ENCODE peak calls at places on chromosomes 5 and 9, in eight cellular contexts. S is CD4-positive, CD25-positive, alpha-beta regulatory T cell; I is PC-9; T is ovary; U is psoas muscle; A is transverse colon; C is breast epithelium; Y is hepatocyte. K is an unnamed sample.

GRCh38 chr9:76456202-76456926 is 2.6 kb upstream of the GCNT1 start:
- DNase-seq in S (peak; percentile 8), I (peak; percentile 68), T (no peak), U (no peak), A (peak; percentile 75), C (no peak), Y (peak; percentile 88), K (peak; percentile 67)

GRCh38 chr5:172714491-172715420 is 56.2 kb downstream of the DUSP1 start:
- DNase-seq in S (peak; percentile 42), I (peak; percentile 74), T (peak; percentile 49), U (peak; percentile 86), A (peak; percentile 78), C (peak; percentile 71), Y (peak; percentile 84), K (peak; percentile 90)

GRCh38 chr9:108813951-108814601 is 41.7 kb downstream of the ACTL7B start:
- DNase-seq in S (no peak), I (peak; percentile 73), T (no peak), U (no peak), A (no peak), C (no peak), Y (peak; percentile 55), K (no peak)

GRCh38 chr5:145554399-145554798 is 280.7 kb downstream of the PRELID2 start:
- DNase-seq in S (no peak), I (peak; percentile 23), T (no peak), U (no peak), A (no peak), C (no peak), Y (peak; percentile 8), K (no peak)

GRCh38 chr9:138052635-138053320 is 175.2 kb downstream of the CACNA1B start:
- DNase-seq in S (no peak), I (no peak), T (no peak), U (no peak), A (no peak), C (no peak), Y (no peak), K (peak; percentile 29)

GRCh38 chr5:178237431-178238312 is 5.1 kb upstream of the PHYKPL start:
- DNase-seq in S (no peak), I (peak; percentile 43), T (no peak), U (no peak), A (peak; percentile 74), C (no peak), Y (no peak), K (peak; percentile 38)

GRCh38 chr5:172828911-172829431 is 5.1 kb upstream of the ERGIC1 start:
- DNase-seq in S (no peak), I (no peak), T (no peak), U (no peak), A (no peak), C (no peak), Y (no peak), K (no peak)

GRCh38 chr5:83428126-83428525 is 43.4 kb upstream of the VCAN start:
- DNase-seq in S (no peak), I (no peak), T (no peak), U (no peak), A (no peak), C (no peak), Y (no peak), K (no peak)

GRCh38 chr5:140488914-140489313 is 58.5 kb upstream of the EIF4EBP3 start:
- DNase-seq in S (no peak), I (no peak), T (no peak), U (no peak), A (no peak), C (no peak), Y (no peak), K (no peak)

GRCh38 chr5:79399046-79399445 is 114.9 kb downstream of the HOMER1 start:
- DNase-seq in S (no peak), I (no peak), T (no peak), U (no peak), A (no peak), C (no peak), Y (no peak), K (no peak)

GRCh38 chr5:83474170-83474796 is 2.7 kb downstream of the VCAN start:
- DNase-seq in S (no peak), I (peak; percentile 61), T (no peak), U (peak; percentile 90), A (peak; percentile 63), C (peak; percentile 57), Y (peak; percentile 93), K (peak; percentile 96)

GRCh38 chr5:72465601-72466563 is 41.3 kb downstream of the ZNF366 start:
- DNase-seq in S (no peak), I (no peak), T (no peak), U (no peak), A (no peak), C (no peak), Y (no peak), K (no peak)

GRCh38 chr9:20447291-20447690 is 175.0 kb downstream of the MLLT3 start:
- DNase-seq in S (no peak), I (no peak), T (no peak), U (no peak), A (no peak), C (no peak), Y (no peak), K (no peak)

GRCh38 chr5:40904205-40904993 is 4.9 kb upstream of the C7 start:
- DNase-seq in S (no peak), I (peak; percentile 79), T (peak; percentile 68), U (no peak), A (peak; percentile 70), C (no peak), Y (peak; percentile 82), K (peak; percentile 66)

GRCh38 chr5:98414938-98415337 is 358.5 kb upstream of the RGMB start:
- DNase-seq in S (no peak), I (no peak), T (no peak), U (no peak), A (no peak), C (no peak), Y (no peak), K (no peak)

DNA sequence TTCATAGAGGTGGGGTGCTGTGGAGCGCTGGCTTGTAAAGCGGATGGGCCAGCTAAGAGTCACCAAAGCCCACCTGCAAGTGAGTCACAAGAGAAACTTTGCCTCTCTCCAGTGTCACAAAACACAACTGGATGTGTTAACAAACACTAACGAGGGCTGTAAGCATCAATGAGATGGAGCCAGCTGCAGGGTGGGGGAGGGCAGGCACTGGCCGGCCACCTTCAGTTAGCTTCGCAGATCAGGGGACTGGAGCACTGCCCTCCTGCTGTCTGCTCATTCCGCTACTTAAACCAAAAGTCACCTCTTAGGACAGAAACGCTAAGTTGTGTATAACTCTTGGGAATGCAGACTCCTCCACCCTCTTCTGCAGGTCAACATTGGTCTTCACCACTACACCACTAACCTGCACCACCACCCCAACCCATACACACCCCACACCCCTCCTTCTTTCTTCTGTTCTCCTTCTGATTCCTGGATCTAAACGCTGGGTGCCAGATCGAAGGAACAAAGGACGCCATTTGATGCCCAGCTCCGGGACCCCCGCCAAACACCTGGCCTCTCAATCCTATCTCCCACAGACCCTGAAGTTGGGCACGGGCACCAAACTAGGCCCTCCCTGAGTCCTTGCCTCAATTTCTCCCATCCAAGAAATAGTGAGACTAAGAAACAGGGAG is 2.1 kb downstream of the ARSI start:
- DNase-seq in S (no peak), I (no peak), T (no peak), U (no peak), A (no peak), C (no peak), Y (no peak), K (no peak)
- H3K4me3 ChIP-seq in S (no peak overlapping the region), I (no peak overlapping the region), T (no peak overlapping the region), U (no peak overlapping the region), A (no peak overlapping the region), C (no peak overlapping the region), Y (no peak overlapping the region), K (no peak overlapping the region)

DNA sequence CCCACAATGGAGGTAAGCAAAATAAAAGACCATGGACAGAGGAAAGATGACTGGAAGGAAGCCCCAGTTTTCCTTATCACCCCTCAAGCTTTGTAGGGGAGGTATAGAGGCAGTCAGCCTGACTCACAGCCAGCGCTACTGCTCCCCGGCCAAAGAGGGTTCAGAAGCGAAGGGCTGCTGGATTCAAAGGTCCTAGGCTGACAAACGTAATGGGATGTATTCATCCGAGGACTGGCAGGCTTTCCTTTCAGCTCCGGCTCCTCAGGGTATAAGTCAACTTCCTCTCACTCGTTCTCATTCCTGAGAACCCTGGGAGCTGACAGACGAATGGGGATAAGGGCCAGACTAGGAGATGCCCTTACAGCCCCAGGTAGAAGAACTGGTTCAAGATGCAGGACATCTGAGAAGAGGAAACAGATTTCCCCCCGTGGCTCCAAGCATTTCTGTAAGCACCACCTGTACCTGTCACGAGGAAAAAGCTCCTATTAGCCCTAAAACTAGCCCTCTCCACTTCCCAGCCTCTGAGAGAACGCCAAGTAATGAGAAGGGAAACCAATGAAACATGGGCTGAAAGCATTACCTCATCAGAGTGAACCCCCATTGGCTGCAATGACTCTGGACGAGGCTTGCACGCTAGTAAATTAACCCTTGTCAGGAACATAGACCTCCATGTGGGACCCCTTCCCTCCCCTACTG is 22.1 kb upstream of the FAM13B start:
- DNase-seq in S (no peak), I (no peak), T (peak; percentile 21), U (no peak), A (no peak), C (no peak), Y (no peak), K (no peak)
- H3K27ac ChIP-seq in S (no peak overlapping the region), I (no peak overlapping the region), T (no peak overlapping the region), U (no peak overlapping the region), A (no peak overlapping the region), C (peak overlapping the region; percentile 62), Y (no peak overlapping the region), K (no peak overlapping the region)

GRCh38 chr9:111900081-111900805 is 3.6 kb downstream of the UGCG start:
- DNase-seq in S (no peak), I (no peak), T (no peak), U (no peak), A (no peak), C (no peak), Y (no peak), K (no peak)
- H3K4me3 ChIP-seq in S (peak overlapping the region; percentile 97), I (peak overlapping the region; percentile 76), T (no peak overlapping the region), U (peak overlapping the region; percentile 95), A (peak overlapping the region; percentile 10), C (no peak overlapping the region), Y (peak overlapping the region; percentile 50), K (no peak overlapping the region)

DNA sequence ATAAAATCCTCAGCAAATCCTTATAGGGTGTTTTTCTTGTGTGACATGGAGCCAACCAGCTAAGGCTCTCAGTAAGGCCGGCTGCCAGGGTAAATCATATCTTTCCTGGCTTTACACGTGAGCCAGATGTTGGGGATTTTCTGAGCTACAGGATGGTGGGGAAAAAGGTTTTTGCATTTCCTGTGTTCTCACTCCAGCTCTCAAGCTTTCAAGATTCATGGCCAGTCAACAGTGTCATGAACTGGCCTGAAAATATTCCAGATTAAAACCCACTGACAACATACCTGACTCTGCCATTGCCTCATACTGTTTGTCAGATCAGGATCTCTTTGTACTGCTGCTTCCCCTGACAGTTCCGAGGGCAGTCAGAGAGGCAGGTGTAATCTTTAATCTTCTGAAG is 306.9 kb downstream of the GLIS3 start:
- DNase-seq in S (no peak), I (no peak), T (peak; percentile 8), U (no peak), A (no peak), C (no peak), Y (peak; percentile 21), K (no peak)
- H3K27ac ChIP-seq in S (no peak overlapping the region), I (no peak overlapping the region), T (no peak overlapping the region), U (no peak overlapping the region), A (no peak overlapping the region), C (no peak overlapping the region), Y (no peak overlapping the region), K (no peak overlapping the region)